ENCODE peak calls at places on chromosome 15, in seven cellular contexts. M is tibial nerve; A is kidney tubule cell; P is hippocampal formation; O is T-helper 9 cell; X is uterus; E is activated CD8-positive, alpha-beta memory T cell treated with anti-CD3 and anti-CD28 coated beads, Interleukin-2, amount 50 U/mL, for 4 hours. T is an unnamed sample.
A peak's percentile ranks its signal among the peaks of the same experiment; 100 is the strongest.

GRCh38 chr15:66588971-66589370 is 23.2 kb upstream of the LCTL start:
- DNase-seq in M (no peak), A (no peak), P (no peak), O (no peak), X (no peak), E (no peak), T (no peak)

GRCh38 chr15:42727740-42728355 is 9.1 kb downstream of the CDAN1 start:
- DNase-seq in M (no peak), A (no peak), P (no peak), O (no peak), X (no peak), E (no peak), T (no peak)

GRCh38 chr15:25173241-25174028 is 218.6 kb downstream of the SNRPN start:
- DNase-seq in M (no peak), A (no peak), P (no peak), O (no peak), X (peak; percentile 7), E (no peak), T (no peak)

GRCh38 chr15:32685576-32685975 is 32.2 kb upstream of the GREM1 start:
- DNase-seq in M (no peak), A (no peak), P (no peak), O (no peak), X (no peak), E (no peak), T (no peak)

GRCh38 chr15:40320409-40320808 is 3.1 kb upstream of the INAFM2 start:
- DNase-seq in M (no peak), A (no peak), P (no peak), O (no peak), X (no peak), E (no peak), T (no peak)

GRCh38 chr15:90987561-90988141 is 6.7 kb downstream of the PRC1 start:
- DNase-seq in M (no peak), A (no peak), P (no peak), O (no peak), X (no peak), E (no peak), T (no peak)

GRCh38 chr15:51842852-51843737 is 13.6 kb downstream of the TMOD3 start:
- DNase-seq in M (no peak), A (peak; percentile 93), P (no peak), O (no peak), X (no peak), E (peak; percentile 20), T (no peak)

GRCh38 chr15:82995938-82996337 is 9.9 kb downstream of the RAMAC start:
- DNase-seq in M (no peak), A (no peak), P (no peak), O (no peak), X (no peak), E (no peak), T (no peak)

GRCh38 chr15:69289312-69290146 is 9.2 kb upstream of the PAQR5 start:
- DNase-seq in M (no peak), A (no peak), P (no peak), O (no peak), X (no peak), E (no peak), T (no peak)

GRCh38 chr15:100928632-100929280 is 9.6 kb downstream of the LRRK1 start:
- DNase-seq in M (no peak), A (peak; percentile 4), P (no peak), O (no peak), X (no peak), E (no peak), T (no peak)

GRCh38 chr15:88779944-88780343 is 23.3 kb upstream of the ACAN start:
- DNase-seq in M (no peak), A (no peak), P (no peak), O (no peak), X (no peak), E (no peak), T (no peak)

GRCh38 chr15:56491110-56491722 is 26.3 kb upstream of the MNS1 start:
- DNase-seq in M (peak; percentile 71), A (peak; percentile 74), P (peak; percentile 48), O (peak; percentile 27), X (peak; percentile 63), E (peak; percentile 42), T (no peak)

GRCh38 chr15:70783041-70783440 is 19.7 kb upstream of the UACA start:
- DNase-seq in M (no peak), A (peak; percentile 59), P (no peak), O (no peak), X (no peak), E (no peak), T (no peak)

GRCh38 chr15:70430029-70430428 is 332.3 kb upstream of the TLE3 start:
- DNase-seq in M (no peak), A (peak; percentile 55), P (no peak), O (no peak), X (no peak), E (no peak), T (no peak)

GRCh38 chr15:36373549-36373948 is 205.9 kb upstream of the CDIN1 start:
- DNase-seq in M (no peak), A (peak; percentile 53), P (no peak), O (no peak), X (no peak), E (no peak), T (no peak)

GRCh38 chr15:76253851-76254440 is 57.3 kb downstream of the ETFA start:
- DNase-seq in M (no peak), A (no peak), P (no peak), O (no peak), X (no peak), E (no peak), T (no peak)

GRCh38 chr15:40957581-40958051 is 4.3 kb downstream of the CHAC1 start:
- DNase-seq in M (no peak), A (no peak), P (peak; percentile 39), O (no peak), X (no peak), E (no peak), T (peak; percentile 82)

GRCh38 chr15:69578252-69578651 is 125.6 kb downstream of the RPLP1 start:
- DNase-seq in M (no peak), A (no peak), P (no peak), O (no peak), X (no peak), E (no peak), T (no peak)

GRCh38 chr15:34682673-34683072 is 72.1 kb downstream of the GJD2 start:
- DNase-seq in M (no peak), A (peak; percentile 77), P (no peak), O (no peak), X (no peak), E (no peak), T (no peak)

GRCh38 chr15:67850995-67851535 is 11.2 kb upstream of the RNU6-1 start:
- DNase-seq in M (no peak), A (peak; percentile 57), P (no peak), O (no peak), X (no peak), E (no peak), T (no peak)

GRCh38 chr15:26443321-26443720 is 329.5 kb downstream of the GABRB3 start:
- DNase-seq in M (no peak), A (no peak), P (no peak), O (no peak), X (no peak), E (no peak), T (no peak)

GRCh38 chr15:51846463-51847230 is 17.2 kb downstream of the TMOD3 start:
- DNase-seq in M (no peak), A (peak; percentile 60), P (no peak), O (no peak), X (no peak), E (no peak), T (no peak)

GRCh38 chr15:29900237-29901189 is 78.2 kb upstream of the TJP1 start:
- DNase-seq in M (no peak), A (no peak), P (no peak), O (no peak), X (no peak), E (no peak), T (no peak)

GRCh38 chr15:71469393-71469792 is 341.0 kb upstream of the NR2E3 start:
- DNase-seq in M (no peak), A (no peak), P (no peak), O (no peak), X (no peak), E (no peak), T (no peak)

GRCh38 chr15:88035381-88035780 is 221.2 kb downstream of the NTRK3 start:
- DNase-seq in M (no peak), A (no peak), P (no peak), O (no peak), X (no peak), E (no peak), T (no peak)

GRCh38 chr15:27670481-27670880 is 428.6 kb downstream of the OCA2 start:
- DNase-seq in M (no peak), A (no peak), P (no peak), O (no peak), X (no peak), E (no peak), T (no peak)

GRCh38 chr15:93488157-93488803 is 399.3 kb upstream of the RGMA start:
- DNase-seq in M (no peak), A (no peak), P (no peak), O (no peak), X (no peak), E (no peak), T (no peak)

GRCh38 chr15:70281811-70282307 is 184.1 kb upstream of the TLE3 start:
- DNase-seq in M (no peak), A (peak; percentile 65), P (no peak), O (no peak), X (no peak), E (no peak), T (no peak)

GRCh38 chr15:42385206-42385979 is 26.1 kb downstream of the CAPN3 start:
- DNase-seq in M (no peak), A (peak; percentile 50), P (no peak), O (no peak), X (no peak), E (no peak), T (no peak)

GRCh38 chr15:38714309-38715072 is 149.9 kb upstream of the RASGRP1 start:
- DNase-seq in M (no peak), A (peak; percentile 94), P (no peak), O (no peak), X (no peak), E (no peak), T (no peak)